ENCODE peak calls at places on chromosomes 5 and 9, in four cellular contexts. G is left ventricle myocardium inferior, A is tibial artery, J is astrocyte of the spinal cord. D is an unnamed sample.
A peak's percentile ranks its signal among the peaks of the same experiment; 100 is the strongest.

GRCh38 chr5:141186897-141187512 is at the start of gene PCDHB9:
- DNase-seq in G (no peak), A (no peak), J (no peak), D (no peak)

GRCh38 chr9:77099388-77099787 is 77.9 kb upstream of the VPS13A start:
- DNase-seq in G (no peak), A (no peak), J (no peak), D (no peak)

GRCh38 chr5:149959406-149960236 is 937 bp upstream of the SLC26A2 start:
- DNase-seq in G (no peak), A (no peak), J (peak; percentile 66), D (peak; percentile 53)

GRCh38 chr5:4532705-4533080 is 607.4 kb upstream of the ADAMTS16 start:
- DNase-seq in G (no peak), A (no peak), J (no peak), D (no peak)

GRCh38 chr9:122133263-122133983 is 26.2 kb downstream of the NDUFA8 start:
- DNase-seq in G (peak; percentile 54), A (no peak), J (no peak), D (no peak)

GRCh38 chr9:35666045-35666444 is 1.1 kb upstream of the ARHGEF39 start:
- DNase-seq in G (no peak), A (no peak), J (no peak), D (no peak)

GRCh38 chr9:38229830-38230155 is 160.8 kb upstream of the SHB start:
- DNase-seq in G (no peak), A (no peak), J (no peak), D (no peak)

GRCh38 chr5:151895660-151896040 is 29.0 kb downstream of the GLRA1 start:
- DNase-seq in G (no peak), A (no peak), J (no peak), D (no peak)

GRCh38 chr9:110207071-110207923 is 662 bp downstream of the C9orf152 start:
- DNase-seq in G (no peak), A (no peak), J (no peak), D (no peak)

GRCh38 chr9:89534464-89534863 is 36.6 kb upstream of the SEMA4D start:
- DNase-seq in G (no peak), A (no peak), J (no peak), D (no peak)

GRCh38 chr5:171709930-171710329 is 75.7 kb upstream of the SMIM23 start:
- DNase-seq in G (peak; percentile 53), A (no peak), J (peak; percentile 5), D (no peak)

GRCh38 chr5:165642366-165642765 is 2136.9 kb downstream of the MAT2B start:
- DNase-seq in G (no peak), A (no peak), J (no peak), D (no peak)

GRCh38 chr9:6781476-6781875 is 23.7 kb downstream of the KDM4C start:
- DNase-seq in G (no peak), A (no peak), J (no peak), D (no peak)

GRCh38 chr9:33044677-33045282 is 19.7 kb downstream of the DNAJA1 start:
- DNase-seq in G (no peak), A (no peak), J (peak; percentile 5), D (no peak)

GRCh38 chr5:143234162-143234842 is 169.2 kb downstream of the NR3C1 start:
- DNase-seq in G (no peak), A (no peak), J (no peak), D (no peak)

GRCh38 chr5:73376618-73377170 is 71.9 kb downstream of the FOXD1 start:
- DNase-seq in G (no peak), A (no peak), J (peak; percentile 62), D (no peak)

GRCh38 chr9:120931278-120932085 is 4.9 kb upstream of the TRAF1 start:
- DNase-seq in G (no peak), A (peak; percentile 84), J (peak; percentile 74), D (peak; percentile 71)

GRCh38 chr9:77454668-77455067 is 193.5 kb downstream of the GNA14 start:
- DNase-seq in G (no peak), A (no peak), J (peak; percentile 95), D (no peak)

GRCh38 chr9:82443312-82443711 is 454.7 kb downstream of the SPATA31D1 start:
- DNase-seq in G (no peak), A (no peak), J (no peak), D (no peak)

GRCh38 chr9:134303601-134304000 is 22.7 kb upstream of the RXRA start:
- DNase-seq in G (peak; percentile 5), A (peak; percentile 25), J (no peak), D (no peak)

GRCh38 chr9:29440449-29440848 is 1867.2 kb upstream of the C9orf72 start:
- DNase-seq in G (no peak), A (no peak), J (no peak), D (no peak)

GRCh38 chr9:110997847-110998246 is 40.4 kb downstream of the LPAR1 start:
- DNase-seq in G (no peak), A (no peak), J (no peak), D (no peak)

GRCh38 chr9:77488439-77489126 is 159.5 kb downstream of the GNA14 start:
- DNase-seq in G (no peak), A (no peak), J (peak; percentile 44), D (no peak)

GRCh38 chr9:33329117-33329563 is 38.8 kb downstream of the NFX1 start:
- DNase-seq in G (no peak), A (peak; percentile 73), J (peak; percentile 85), D (no peak)

GRCh38 chr5:118611332-118611945 is 376.9 kb downstream of the DTWD2 start:
- DNase-seq in G (no peak), A (no peak), J (peak; percentile 44), D (no peak)

GRCh38 chr9:138050472-138051330 is 173.1 kb downstream of the CACNA1B start:
- DNase-seq in G (no peak), A (peak; percentile 40), J (no peak), D (peak; percentile 17)

GRCh38 chr9:38256461-38256860 is 136.0 kb upstream of the ALDH1B1 start:
- DNase-seq in G (no peak), A (no peak), J (no peak), D (no peak)

GRCh38 chr5:163890211-163890610 is 384.8 kb downstream of the MAT2B start:
- DNase-seq in G (no peak), A (no peak), J (no peak), D (no peak)

GRCh38 chr9:130549093-130549735 is 30.2 kb upstream of the FUBP3 start:
- DNase-seq in G (no peak), A (no peak), J (no peak), D (no peak)

GRCh38 chr5:176866913-176867312 is 32.2 kb downstream of the HK3 start:
- DNase-seq in G (no peak), A (no peak), J (no peak), D (no peak)

GRCh38 chr5:180790020-180790419 is 12.6 kb downstream of the MGAT1 start:
- DNase-seq in G (no peak), A (no peak), J (no peak), D (no peak)

GRCh38 chr5:133539818-133540217 is 72.5 kb downstream of the FSTL4 start:
- DNase-seq in G (no peak), A (no peak), J (no peak), D (no peak)

GRCh38 chr5:56851258-56851941 is 36.1 kb downstream of the MAP3K1 start:
- DNase-seq in G (no peak), A (no peak), J (peak; percentile 57), D (no peak)

GRCh38 chr5:56852228-56853000 is 37.1 kb downstream of the MAP3K1 start:
- DNase-seq in G (no peak), A (no peak), J (peak; percentile 54), D (no peak)

GRCh38 chr5:56856779-56857178 is 41.4 kb downstream of the MAP3K1 start:
- DNase-seq in G (no peak), A (no peak), J (no peak), D (no peak)

GRCh38 chr5:56853710-56854109 is 38.4 kb downstream of the MAP3K1 start:
- DNase-seq in G (no peak), A (no peak), J (no peak), D (no peak)

DNA sequence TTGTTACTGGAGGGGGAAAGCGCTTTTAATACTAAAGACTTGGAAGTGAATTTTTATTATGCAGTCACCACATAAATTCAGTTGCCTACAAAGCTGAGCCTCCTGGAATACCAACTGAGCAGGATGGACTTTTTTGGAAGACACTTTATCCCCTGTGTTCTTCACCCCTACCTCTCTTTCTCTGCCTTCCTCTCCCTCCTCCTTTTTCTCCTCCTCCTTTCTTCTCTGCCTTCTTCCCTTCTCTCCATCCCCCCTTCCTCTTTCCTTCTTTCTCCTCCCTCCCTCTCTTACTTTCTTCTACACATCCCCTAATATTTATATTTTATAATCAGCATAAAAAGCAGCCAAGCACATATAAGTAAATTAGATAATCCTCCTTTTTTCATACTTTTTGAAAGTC is 39.6 kb downstream of the MAP3K1 start:
- DNase-seq in G (no peak), A (no peak), J (no peak), D (no peak)
- TF ChIP-seq CTCF in G (no peak), A (no peak), J (no peak), D (no peak)

GRCh38 chr5:38994329-38994927 is 79.8 kb downstream of the RICTOR start:
- DNase-seq in G (no peak), A (no peak), J (peak; percentile 73), D (no peak)
- TF ChIP-seq CTCF in G (peak; percentile 68), A (peak; percentile 29), J (peak; percentile 63), D (peak; percentile 61)

GRCh38 chr9:126049896-126050604 is 276.6 kb upstream of the MVB12B start:
- DNase-seq in G (no peak), A (no peak), J (no peak), D (no peak)

GRCh38 chr9:126051446-126052130 is 275.0 kb upstream of the MVB12B start:
- DNase-seq in G (no peak), A (no peak), J (no peak), D (peak; percentile 16)

GRCh38 chr9:126049088-126049487 is 277.5 kb upstream of the MVB12B start:
- DNase-seq in G (no peak), A (no peak), J (no peak), D (no peak)

GRCh38 chr9:126052791-126053190 is 273.8 kb upstream of the MVB12B start:
- DNase-seq in G (no peak), A (no peak), J (no peak), D (peak; percentile 25)

GRCh38 chr9:126050605-126050990 is 276.0 kb upstream of the MVB12B start:
- DNase-seq in G (no peak), A (no peak), J (no peak), D (peak; percentile 20)
- TF ChIP-seq CTCF in G (no peak), A (no peak), J (no peak), D (no peak)

GRCh38 chr5:159877087-159877486 is 39.2 kb upstream of the ADRA1B start:
- DNase-seq in G (no peak), A (no peak), J (no peak), D (no peak)

GRCh38 chr5:159877894-159878448 is 38.3 kb upstream of the ADRA1B start:
- DNase-seq in G (peak; percentile 66), A (peak; percentile 84), J (no peak), D (no peak)

GRCh38 chr5:159883522-159883950 is 32.7 kb upstream of the ADRA1B start:
- DNase-seq in G (no peak), A (peak; percentile 76), J (peak; percentile 74), D (no peak)

GRCh38 chr5:159880676-159881075 is 35.6 kb upstream of the ADRA1B start:
- DNase-seq in G (no peak), A (no peak), J (no peak), D (no peak)

DNA sequence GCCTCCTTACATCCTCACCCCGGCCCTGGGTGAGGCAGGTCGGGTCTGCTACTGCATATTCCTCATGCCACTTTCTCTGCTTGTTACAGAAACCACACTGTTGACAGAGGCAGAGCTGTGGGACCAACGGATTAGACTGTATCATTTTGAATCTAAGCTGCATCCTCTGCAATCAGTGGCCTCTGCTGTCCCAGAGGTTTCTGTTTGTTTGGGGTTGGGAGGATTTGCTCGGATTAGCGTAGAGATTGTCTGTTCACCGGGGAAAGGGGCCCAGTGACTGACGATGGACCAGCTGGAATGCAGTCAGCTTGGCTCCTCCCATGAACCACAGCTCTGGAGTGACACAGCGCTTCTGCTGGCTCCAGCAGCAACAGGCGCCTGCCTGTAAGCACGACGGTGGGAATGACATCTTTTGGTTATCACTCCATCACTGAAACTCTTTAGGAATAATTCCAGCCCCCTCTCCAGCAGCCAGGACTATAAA is 37.3 kb upstream of the ADRA1B start:
- DNase-seq in G (peak; percentile 72), A (peak; percentile 88), J (peak; percentile 74), D (no peak)
- TF ChIP-seq CTCF in G (peak; percentile 12), A (no peak), J (no peak), D (no peak)